ENCODE peak calls at places on chromosomes 6 and 20, in eight cellular contexts. Y is progenitor cell of endocrine pancreas, F is hepatocyte, P is left ventricle myocardium inferior, K is GM12864, Z is sigmoid colon, V is AG04450, A is PC-3. D is an unnamed sample.

GRCh38 chr20:56957737-56958553 is 308.5 kb downstream of the BMP7 start:
- DNase-seq in Y (no peak), F (peak), P (no peak), K (no peak), Z (no peak), V (no peak), A (no peak), D (no peak)

GRCh38 chr20:63055575-63056235 is 48.9 kb upstream of the BHLHE23 start:
- DNase-seq in Y (no peak), F (no peak), P (peak), K (no peak), Z (peak), V (no peak), A (no peak), D (peak)

GRCh38 chr6:160971151-160971550 is 20.4 kb upstream of the MAP3K4 start:
- DNase-seq in Y (no peak), F (no peak), P (no peak), K (no peak), Z (no peak), V (no peak), A (no peak), D (no peak)

GRCh38 chr6:33771342-33772113 is 17.4 kb downstream of the LEMD2 start:
- DNase-seq in Y (peak), F (peak), P (peak), K (no peak), Z (peak), V (peak), A (peak), D (peak)

GRCh38 chr20:24756292-24757025 is 192.6 kb upstream of the CST7 start:
- DNase-seq in Y (no peak), F (no peak), P (no peak), K (no peak), Z (no peak), V (no peak), A (no peak), D (peak)

GRCh38 chr6:16130932-16131387 is 2.1 kb downstream of the MYLIP start:
- DNase-seq in Y (no peak), F (peak), P (no peak), K (peak), Z (no peak), V (peak), A (peak), D (no peak)

GRCh38 chr6:164013480-164014208 is 599.1 kb downstream of the QKI start:
- DNase-seq in Y (no peak), F (peak), P (no peak), K (no peak), Z (no peak), V (no peak), A (no peak), D (no peak)

GRCh38 chr6:147285087-147285855 is 81.1 kb downstream of the STXBP5 start:
- DNase-seq in Y (no peak), F (peak), P (no peak), K (peak), Z (no peak), V (no peak), A (peak), D (no peak)

GRCh38 chr20:60598528-60598927 is 640.3 kb downstream of the CDH26 start:
- DNase-seq in Y (no peak), F (no peak), P (no peak), K (no peak), Z (no peak), V (no peak), A (no peak), D (no peak)

GRCh38 chr20:17967595-17968365 is 814 bp downstream of the SNX5 start:
- DNase-seq in Y (no peak), F (no peak), P (no peak), K (no peak), Z (no peak), V (no peak), A (peak), D (no peak)

GRCh38 chr20:48788486-48789072 is 39.2 kb downstream of the PREX1 start:
- DNase-seq in Y (no peak), F (no peak), P (no peak), K (peak), Z (no peak), V (no peak), A (no peak), D (no peak)

GRCh38 chr20:35886537-35886936 is 67.8 kb downstream of the SCAND1 start:
- DNase-seq in Y (no peak), F (no peak), P (peak), K (no peak), Z (no peak), V (no peak), A (no peak), D (no peak)

GRCh38 chr20:46057856-46058655 is 29.0 kb downstream of the SLC12A5 start:
- DNase-seq in Y (peak), F (peak), P (peak), K (no peak), Z (peak), V (no peak), A (no peak), D (peak)

GRCh38 chr20:17612287-17612974 is 42.6 kb downstream of the DSTN start:
- DNase-seq in Y (no peak), F (no peak), P (no peak), K (no peak), Z (peak), V (no peak), A (no peak), D (peak)

GRCh38 chr20:37615507-37616425 is 78.1 kb upstream of the CTNNBL1 start:
- DNase-seq in Y (no peak), F (peak), P (no peak), K (no peak), Z (no peak), V (no peak), A (peak), D (no peak)

GRCh38 chr6:75932067-75932466 is 140.4 kb downstream of the IMPG1 start:
- DNase-seq in Y (peak), F (peak), P (peak), K (no peak), Z (no peak), V (no peak), A (peak), D (no peak)

GRCh38 chr6:137240168-137240567 is 21.0 kb upstream of the IFNGR1 start:
- DNase-seq in Y (no peak), F (peak), P (peak), K (no peak), Z (peak), V (peak), A (no peak), D (no peak)

GRCh38 chr6:154923199-154923869 is 71.8 kb upstream of the TIAM2 start:
- DNase-seq in Y (no peak), F (no peak), P (no peak), K (no peak), Z (no peak), V (no peak), A (no peak), D (no peak)

GRCh38 chr20:20624914-20625313 is 87.5 kb downstream of the RALGAPA2 start:
- DNase-seq in Y (no peak), F (no peak), P (no peak), K (no peak), Z (no peak), V (no peak), A (no peak), D (no peak)

GRCh38 chr20:38116409-38117165 is 48.5 kb downstream of the TGM2 start:
- DNase-seq in Y (no peak), F (no peak), P (no peak), K (no peak), Z (no peak), V (no peak), A (no peak), D (no peak)

GRCh38 chr20:19285424-19285823 is 73.0 kb downstream of the SLC24A3 start:
- DNase-seq in Y (no peak), F (no peak), P (no peak), K (no peak), Z (no peak), V (no peak), A (no peak), D (no peak)

GRCh38 chr20:4521170-4521968 is 200.3 kb upstream of the PRND start:
- DNase-seq in Y (no peak), F (no peak), P (no peak), K (no peak), Z (no peak), V (no peak), A (no peak), D (no peak)

GRCh38 chr6:72783667-72784066 is 161.8 kb downstream of the KCNQ5 start:
- DNase-seq in Y (no peak), F (no peak), P (no peak), K (no peak), Z (no peak), V (no peak), A (peak), D (no peak)

GRCh38 chr20:35129647-35130069 is 17.5 kb downstream of the EDEM2 start:
- DNase-seq in Y (no peak), F (no peak), P (no peak), K (no peak), Z (no peak), V (no peak), A (peak), D (no peak)

GRCh38 chr6:7707787-7708186 is 18.1 kb upstream of the BMP6 start:
- DNase-seq in Y (no peak), F (no peak), P (no peak), K (no peak), Z (no peak), V (no peak), A (peak), D (no peak)

GRCh38 chr6:170177383-170178265 is 113.3 kb downstream of the DLL1 start:
- DNase-seq in Y (no peak), F (no peak), P (peak), K (no peak), Z (peak), V (no peak), A (no peak), D (peak)

GRCh38 chr20:35058184-35058583 is 34.4 kb downstream of the TRPC4AP start:
- DNase-seq in Y (no peak), F (no peak), P (no peak), K (no peak), Z (no peak), V (no peak), A (no peak), D (no peak)

GRCh38 chr20:56588996-56589395 is 40.1 kb upstream of the TFAP2C start:
- DNase-seq in Y (no peak), F (no peak), P (no peak), K (no peak), Z (no peak), V (no peak), A (peak), D (no peak)

GRCh38 chr6:149316740-149317655 is 514 bp upstream of the TAB2 start:
- DNase-seq in Y (peak), F (peak), P (peak), K (no peak), Z (peak), V (peak), A (peak), D (peak)
- TF ChIP-seq CTCF in Y (no peak), F (no peak), P (no peak), K (peak), Z (peak), V (no peak), A (no peak), D (no peak)

DNA sequence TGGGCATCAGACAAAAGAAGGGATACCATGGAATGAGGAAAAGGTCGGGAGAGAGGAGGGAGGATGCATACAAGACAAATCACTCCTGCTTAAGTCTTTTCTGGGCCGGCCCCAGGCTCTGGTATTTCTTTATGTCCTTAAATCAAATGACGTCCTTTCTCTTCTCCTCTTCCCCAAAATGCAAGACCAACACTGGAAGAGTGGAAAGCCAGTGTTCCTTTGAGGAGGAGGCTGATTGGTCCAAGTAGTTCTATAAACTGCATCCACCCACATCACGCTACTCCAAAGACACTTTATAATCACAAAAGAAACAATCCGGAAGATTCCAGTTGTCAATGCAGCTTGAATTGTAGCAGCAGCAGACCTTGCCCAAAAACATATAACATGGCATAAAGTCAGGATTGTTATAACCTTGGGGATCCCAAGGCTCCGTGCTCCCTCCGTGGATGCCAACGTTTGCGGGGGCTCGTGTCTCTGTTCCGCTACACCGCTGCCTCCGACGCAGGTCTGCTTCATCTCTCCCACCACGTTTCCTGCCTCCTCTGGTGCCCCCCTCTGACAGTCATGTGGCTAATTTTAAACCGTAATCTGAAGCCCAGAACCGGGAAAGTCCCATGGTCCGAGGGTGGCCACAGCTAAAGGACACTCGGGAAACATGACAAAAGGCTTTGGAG is 47.1 kb downstream of the MCUR1 start:
- DNase-seq in Y (no peak), F (peak), P (peak), K (no peak), Z (peak), V (no peak), A (no peak), D (no peak)
- TF ChIP-seq CTCF in Y (no peak), F (no peak), P (peak), K (no peak), Z (no peak), V (peak), A (no peak), D (no peak)

GRCh38 chr6:5388319-5388718 is 127.0 kb downstream of the FARS2 start:
- DNase-seq in Y (no peak), F (no peak), P (no peak), K (no peak), Z (no peak), V (no peak), A (no peak), D (no peak)
- TF ChIP-seq CTCF in Y (no peak), F (no peak), P (no peak), K (no peak), Z (no peak), V (no peak), A (peak), D (peak)

GRCh38 chr6:112298816-112299281 is 44.5 kb upstream of the LAMA4 start:
- DNase-seq in Y (no peak), F (no peak), P (no peak), K (no peak), Z (no peak), V (peak), A (peak), D (no peak)

GRCh38 chr6:112298021-112298745 is 43.8 kb upstream of the LAMA4 start:
- DNase-seq in Y (no peak), F (peak), P (no peak), K (no peak), Z (no peak), V (peak), A (peak), D (no peak)

GRCh38 chr6:112300888-112301287 is 46.2 kb upstream of the RFPL4B start:
- DNase-seq in Y (no peak), F (no peak), P (no peak), K (no peak), Z (no peak), V (no peak), A (peak), D (no peak)

GRCh38 chr6:112296694-112297093 is 42.3 kb upstream of the LAMA4 start:
- DNase-seq in Y (no peak), F (no peak), P (no peak), K (no peak), Z (no peak), V (no peak), A (no peak), D (no peak)

GRCh38 chr6:112296122-112296521 is 41.8 kb upstream of the LAMA4 start:
- DNase-seq in Y (no peak), F (peak), P (no peak), K (no peak), Z (no peak), V (no peak), A (peak), D (no peak)
- TF ChIP-seq CTCF in Y (peak), F (peak), P (peak), K (peak), Z (no peak), V (peak), A (peak), D (peak)

GRCh38 chr6:47252636-47253035 is 57.1 kb downstream of the TNFRSF21 start:
- DNase-seq in Y (no peak), F (no peak), P (no peak), K (no peak), Z (no peak), V (no peak), A (no peak), D (no peak)
- TF ChIP-seq CTCF in Y (no peak), F (no peak), P (no peak), K (no peak), Z (no peak), V (no peak), A (peak), D (no peak)

GRCh38 chr6:62775427-62776022 is 435.7 kb upstream of the FKBP1C start:
- DNase-seq in Y (no peak), F (peak), P (no peak), K (no peak), Z (no peak), V (no peak), A (peak), D (no peak)
- TF ChIP-seq CTCF in Y (peak), F (peak), P (peak), K (peak), Z (no peak), V (no peak), A (peak), D (peak)

GRCh38 chr20:16317445-16318362 is 255.5 kb downstream of the KIF16B start:
- DNase-seq in Y (no peak), F (no peak), P (no peak), K (no peak), Z (no peak), V (no peak), A (no peak), D (no peak)
- TF ChIP-seq CTCF in Y (no peak), F (no peak), P (no peak), K (no peak), Z (no peak), V (no peak), A (no peak), D (no peak)

GRCh38 chr6:143196525-143197225 is 136.0 kb downstream of the AIG1 start:
- DNase-seq in Y (no peak), F (no peak), P (no peak), K (no peak), Z (no peak), V (no peak), A (no peak), D (no peak)
- TF ChIP-seq CTCF in Y (no peak), F (no peak), P (no peak), K (no peak), Z (no peak), V (no peak), A (no peak), D (no peak)

GRCh38 chr6:127547909-127548649 is 28.9 kb upstream of the C6orf58 start:
- DNase-seq in Y (no peak), F (no peak), P (no peak), K (no peak), Z (no peak), V (no peak), A (peak), D (no peak)

GRCh38 chr6:127550403-127550802 is 26.6 kb upstream of the C6orf58 start:
- DNase-seq in Y (no peak), F (no peak), P (no peak), K (no peak), Z (no peak), V (no peak), A (peak), D (no peak)

GRCh38 chr6:127547215-127547614 is 28.1 kb upstream of the MTCL3 start:
- DNase-seq in Y (no peak), F (peak), P (no peak), K (no peak), Z (no peak), V (no peak), A (peak), D (no peak)
- TF ChIP-seq CTCF in Y (peak), F (no peak), P (no peak), K (peak), Z (no peak), V (peak), A (peak), D (peak)

D was measured in osteocyte.